ENCODE peak calls at places on chromosomes 11 and 22, in nine cellular contexts. One of them, this sample, is unnamed.

GRCh38 chr11:8049084-8049483 is 31.9 kb upstream of the TUB start:
- DNase-seq in brain microvascular endothelial cell: no peak
- DNase-seq in fibroblast of pulmonary artery: no peak
- DNase-seq in fibroblast of villous mesenchyme: no peak
- DNase-seq in AG04450: no peak
- DNase-seq in GM06990: no peak
- DNase-seq in lung: no peak
- DNase-seq in fibroblast of the aortic adventitia: no peak
- DNase-seq in BJ: no peak
- DNase-seq in this sample: no peak

GRCh38 chr11:13317293-13318080 is 39.9 kb downstream of the BMAL1 start:
- DNase-seq in AG04450: no peak
- DNase-seq in fibroblast of pulmonary artery: no peak
- DNase-seq in BJ: no peak
- DNase-seq in fibroblast of villous mesenchyme: peak; percentile 44
- DNase-seq in fibroblast of the aortic adventitia: no peak
- DNase-seq in GM06990: no peak
- DNase-seq in brain microvascular endothelial cell: no peak
- DNase-seq in lung: no peak
- DNase-seq in this sample: no peak

GRCh38 chr11:106457727-106458126 is 380.3 kb downstream of the AASDHPPT start:
- DNase-seq in AG04450: peak; percentile 33
- DNase-seq in fibroblast of villous mesenchyme: no peak
- DNase-seq in GM06990: no peak
- DNase-seq in BJ: peak; percentile 45
- DNase-seq in brain microvascular endothelial cell: peak; percentile 73
- DNase-seq in fibroblast of pulmonary artery: peak; percentile 80
- DNase-seq in fibroblast of the aortic adventitia: peak; percentile 71
- DNase-seq in lung: no peak
- DNase-seq in this sample: peak; percentile 74

GRCh38 chr22:32668254-32669094 is 133.0 kb upstream of the TIMP3 start:
- DNase-seq in GM06990: no peak
- DNase-seq in brain microvascular endothelial cell: no peak
- DNase-seq in BJ: no peak
- DNase-seq in fibroblast of the aortic adventitia: no peak
- DNase-seq in fibroblast of villous mesenchyme: no peak
- DNase-seq in lung: no peak
- DNase-seq in fibroblast of pulmonary artery: no peak
- DNase-seq in AG04450: no peak
- DNase-seq in this sample: no peak

GRCh38 chr11:25351091-25351803 is 854.4 kb downstream of the LUZP2 start:
- DNase-seq in fibroblast of villous mesenchyme: no peak
- DNase-seq in brain microvascular endothelial cell: no peak
- DNase-seq in fibroblast of the aortic adventitia: no peak
- DNase-seq in AG04450: no peak
- DNase-seq in fibroblast of pulmonary artery: no peak
- DNase-seq in BJ: no peak
- DNase-seq in GM06990: no peak
- DNase-seq in lung: no peak
- DNase-seq in this sample: no peak

GRCh38 chr11:95231881-95232605 is 1.0 kb upstream of the SESN3 start:
- DNase-seq in fibroblast of the aortic adventitia: peak; percentile 68
- DNase-seq in brain microvascular endothelial cell: peak; percentile 41
- DNase-seq in AG04450: no peak
- DNase-seq in fibroblast of villous mesenchyme: no peak
- DNase-seq in BJ: no peak
- DNase-seq in fibroblast of pulmonary artery: peak; percentile 45
- DNase-seq in lung: peak; percentile 64
- DNase-seq in GM06990: peak; percentile 85
- DNase-seq in this sample: peak; percentile 43

GRCh38 chr11:47186076-47186936 is at the start of gene PACSIN3:
- DNase-seq in brain microvascular endothelial cell: peak; percentile 15
- DNase-seq in fibroblast of villous mesenchyme: peak; percentile 52
- DNase-seq in fibroblast of pulmonary artery: peak; percentile 35
- DNase-seq in GM06990: peak; percentile 47
- DNase-seq in fibroblast of the aortic adventitia: no peak
- DNase-seq in lung: no peak
- DNase-seq in BJ: no peak
- DNase-seq in AG04450: no peak
- DNase-seq in this sample: no peak

GRCh38 chr11:101686514-101686913 is 102.7 kb upstream of the TRPC6 start:
- DNase-seq in fibroblast of the aortic adventitia: no peak
- DNase-seq in BJ: peak; percentile 19
- DNase-seq in AG04450: no peak
- DNase-seq in brain microvascular endothelial cell: peak; percentile 95
- DNase-seq in lung: no peak
- DNase-seq in fibroblast of villous mesenchyme: peak; percentile 64
- DNase-seq in GM06990: no peak
- DNase-seq in fibroblast of pulmonary artery: peak; percentile 79
- DNase-seq in this sample: peak; percentile 91

GRCh38 chr11:46336781-46337180 is 10.5 kb upstream of the DGKZ start:
- DNase-seq in fibroblast of villous mesenchyme: peak; percentile 95
- DNase-seq in brain microvascular endothelial cell: no peak
- DNase-seq in fibroblast of pulmonary artery: peak; percentile 49
- DNase-seq in BJ: no peak
- DNase-seq in AG04450: no peak
- DNase-seq in lung: no peak
- DNase-seq in fibroblast of the aortic adventitia: peak; percentile 23
- DNase-seq in GM06990: no peak
- DNase-seq in this sample: no peak

GRCh38 chr22:37379085-37379484 is 48.2 kb downstream of the ELFN2 start:
- DNase-seq in fibroblast of pulmonary artery: no peak
- DNase-seq in GM06990: no peak
- DNase-seq in brain microvascular endothelial cell: no peak
- DNase-seq in fibroblast of the aortic adventitia: no peak
- DNase-seq in AG04450: no peak
- DNase-seq in lung: no peak
- DNase-seq in BJ: no peak
- DNase-seq in fibroblast of villous mesenchyme: no peak
- DNase-seq in this sample: no peak

GRCh38 chr11:68370211-68371111 is 58.1 kb downstream of the LRP5 start:
- DNase-seq in AG04450: no peak
- DNase-seq in lung: no peak
- DNase-seq in brain microvascular endothelial cell: peak; percentile 31
- DNase-seq in fibroblast of villous mesenchyme: peak; percentile 55
- DNase-seq in fibroblast of pulmonary artery: no peak
- DNase-seq in GM06990: peak; percentile 77
- DNase-seq in BJ: no peak
- DNase-seq in fibroblast of the aortic adventitia: peak; percentile 15
- DNase-seq in this sample: peak; percentile 39

GRCh38 chr11:62544521-62545436 is 1.8 kb downstream of the AHNAK start:
- DNase-seq in lung: no peak
- DNase-seq in fibroblast of villous mesenchyme: no peak
- DNase-seq in AG04450: no peak
- DNase-seq in brain microvascular endothelial cell: no peak
- DNase-seq in GM06990: no peak
- DNase-seq in fibroblast of pulmonary artery: no peak
- DNase-seq in fibroblast of the aortic adventitia: peak; percentile 22
- DNase-seq in BJ: no peak
- DNase-seq in this sample: no peak

GRCh38 chr11:1008001-1008400 is 28.5 kb downstream of the MUC6 start:
- DNase-seq in BJ: no peak
- DNase-seq in lung: no peak
- DNase-seq in fibroblast of the aortic adventitia: no peak
- DNase-seq in fibroblast of pulmonary artery: no peak
- DNase-seq in GM06990: no peak
- DNase-seq in brain microvascular endothelial cell: no peak
- DNase-seq in fibroblast of villous mesenchyme: no peak
- DNase-seq in AG04450: no peak
- DNase-seq in this sample: no peak

GRCh38 chr22:35451602-35452001 is 51.7 kb downstream of the MCM5 start:
- DNase-seq in AG04450: no peak
- DNase-seq in fibroblast of villous mesenchyme: no peak
- DNase-seq in BJ: no peak
- DNase-seq in GM06990: no peak
- DNase-seq in fibroblast of the aortic adventitia: no peak
- DNase-seq in fibroblast of pulmonary artery: no peak
- DNase-seq in brain microvascular endothelial cell: no peak
- DNase-seq in lung: no peak
- DNase-seq in this sample: no peak

GRCh38 chr22:45579306-45579705 is 76.6 kb downstream of the FBLN1 start:
- DNase-seq in fibroblast of the aortic adventitia: no peak
- DNase-seq in fibroblast of villous mesenchyme: no peak
- DNase-seq in GM06990: no peak
- DNase-seq in fibroblast of pulmonary artery: no peak
- DNase-seq in brain microvascular endothelial cell: no peak
- DNase-seq in BJ: no peak
- DNase-seq in lung: no peak
- DNase-seq in AG04450: no peak
- DNase-seq in this sample: no peak

GRCh38 chr11:59680287-59681154 is 11.7 kb upstream of the PATL1 start:
- DNase-seq in fibroblast of villous mesenchyme: peak; percentile 94
- DNase-seq in GM06990: peak; percentile 30
- DNase-seq in fibroblast of the aortic adventitia: peak; percentile 87
- DNase-seq in fibroblast of pulmonary artery: peak; percentile 90
- DNase-seq in brain microvascular endothelial cell: peak; percentile 78
- DNase-seq in AG04450: peak; percentile 61
- DNase-seq in BJ: no peak
- DNase-seq in lung: peak; percentile 68
- DNase-seq in this sample: peak; percentile 92

GRCh38 chr11:109037856-109038780 is 373.2 kb downstream of the DDX10 start:
- DNase-seq in brain microvascular endothelial cell: peak; percentile 49
- DNase-seq in BJ: peak; percentile 27
- DNase-seq in fibroblast of the aortic adventitia: peak; percentile 97
- DNase-seq in fibroblast of villous mesenchyme: peak; percentile 44
- DNase-seq in fibroblast of pulmonary artery: peak; percentile 82
- DNase-seq in GM06990: no peak
- DNase-seq in AG04450: no peak
- DNase-seq in lung: no peak
- DNase-seq in this sample: peak; percentile 76

GRCh38 chr11:27626938-27627586 is 73.2 kb downstream of the BDNF start:
- DNase-seq in fibroblast of the aortic adventitia: no peak
- DNase-seq in brain microvascular endothelial cell: no peak
- DNase-seq in BJ: no peak
- DNase-seq in GM06990: no peak
- DNase-seq in fibroblast of pulmonary artery: no peak
- DNase-seq in AG04450: no peak
- DNase-seq in lung: no peak
- DNase-seq in fibroblast of villous mesenchyme: no peak
- DNase-seq in this sample: no peak

GRCh38 chr11:77395460-77396175 is 78.3 kb downstream of the PAK1 start:
- DNase-seq in fibroblast of pulmonary artery: no peak
- DNase-seq in brain microvascular endothelial cell: no peak
- DNase-seq in BJ: no peak
- DNase-seq in lung: no peak
- DNase-seq in GM06990: no peak
- DNase-seq in fibroblast of the aortic adventitia: no peak
- DNase-seq in AG04450: no peak
- DNase-seq in fibroblast of villous mesenchyme: no peak
- DNase-seq in this sample: no peak

GRCh38 chr11:27719575-27719925 is 19.3 kb upstream of the BDNF start:
- DNase-seq in BJ: no peak
- DNase-seq in fibroblast of pulmonary artery: no peak
- DNase-seq in AG04450: no peak
- DNase-seq in fibroblast of villous mesenchyme: no peak
- DNase-seq in brain microvascular endothelial cell: no peak
- DNase-seq in GM06990: no peak
- DNase-seq in fibroblast of the aortic adventitia: no peak
- DNase-seq in lung: no peak
- DNase-seq in this sample: no peak

GRCh38 chr11:75445315-75445953 is 12.4 kb upstream of the KLHL35 start:
- DNase-seq in fibroblast of pulmonary artery: peak; percentile 57
- DNase-seq in fibroblast of the aortic adventitia: peak; percentile 57
- DNase-seq in fibroblast of villous mesenchyme: peak; percentile 51
- DNase-seq in GM06990: peak; percentile 27
- DNase-seq in brain microvascular endothelial cell: peak; percentile 39
- DNase-seq in BJ: no peak
- DNase-seq in lung: peak; percentile 71
- DNase-seq in AG04450: no peak
- DNase-seq in this sample: peak; percentile 74

GRCh38 chr11:44484211-44484610 is 81.3 kb upstream of the CD82 start:
- DNase-seq in fibroblast of the aortic adventitia: peak; percentile 7
- DNase-seq in BJ: no peak
- DNase-seq in lung: no peak
- DNase-seq in brain microvascular endothelial cell: no peak
- DNase-seq in fibroblast of pulmonary artery: peak; percentile 30
- DNase-seq in fibroblast of villous mesenchyme: peak; percentile 13
- DNase-seq in AG04450: no peak
- DNase-seq in GM06990: no peak
- DNase-seq in this sample: peak; percentile 7
- TF ChIP-seq CTCF in fibroblast of the aortic adventitia: no peak
- TF ChIP-seq CTCF in BJ: peak; percentile 56
- TF ChIP-seq CTCF in lung: no peak
- TF ChIP-seq CTCF in brain microvascular endothelial cell: peak; percentile 60
- TF ChIP-seq CTCF in fibroblast of pulmonary artery: peak; percentile 40
- TF ChIP-seq CTCF in fibroblast of villous mesenchyme: peak; percentile 43
- TF ChIP-seq CTCF in AG04450: peak; percentile 39
- TF ChIP-seq CTCF in GM06990: peak; percentile 34
- TF ChIP-seq CTCF in this sample: peak; percentile 42

GRCh38 chr11:73875380-73875779 is 1.3 kb downstream of the COA4 start:
- DNase-seq in lung: no peak
- DNase-seq in fibroblast of the aortic adventitia: no peak
- DNase-seq in brain microvascular endothelial cell: no peak
- DNase-seq in BJ: no peak
- DNase-seq in GM06990: no peak
- DNase-seq in fibroblast of pulmonary artery: no peak
- DNase-seq in AG04450: no peak
- DNase-seq in fibroblast of villous mesenchyme: no peak
- DNase-seq in this sample: no peak
- H3K4me3 ChIP-seq in lung: no peak overlapping the region
- H3K4me3 ChIP-seq in fibroblast of the aortic adventitia: peak overlapping the region; percentile 95
- H3K4me3 ChIP-seq in brain microvascular endothelial cell: peak overlapping the region; percentile 87
- H3K4me3 ChIP-seq in BJ: peak overlapping the region; percentile 62
- H3K4me3 ChIP-seq in GM06990: peak overlapping the region; percentile 91
- H3K4me3 ChIP-seq in fibroblast of pulmonary artery: peak overlapping the region; percentile 97
- H3K4me3 ChIP-seq in AG04450: peak overlapping the region; percentile 96
- H3K4me3 ChIP-seq in fibroblast of villous mesenchyme: peak overlapping the region; percentile 91
- H3K4me3 ChIP-seq in this sample: peak overlapping the region; percentile 91

DNA sequence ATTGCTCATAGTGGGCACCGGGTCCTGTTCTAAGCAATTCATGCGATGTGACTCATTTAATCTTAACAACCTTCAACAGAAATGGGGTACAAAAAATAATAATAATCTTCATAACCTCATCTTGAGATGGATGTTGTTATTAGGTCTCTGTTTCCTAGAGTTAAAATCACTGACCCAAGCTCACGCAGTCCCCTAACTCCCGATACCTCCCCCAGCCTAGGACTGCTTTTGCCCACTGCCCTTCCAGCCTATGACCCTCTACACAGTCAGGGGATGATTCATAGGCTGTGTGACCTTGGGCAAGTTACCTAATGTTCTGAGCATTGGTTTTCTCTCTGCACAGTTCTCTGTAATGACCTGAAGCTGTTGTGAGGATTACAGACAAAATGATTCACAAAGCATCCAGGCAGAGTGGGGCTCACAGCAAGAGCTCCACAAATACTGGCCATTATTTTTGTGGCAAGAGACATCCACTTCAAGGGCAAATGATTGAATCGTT is 19.9 kb downstream of the MTFP1 start:
- DNase-seq in BJ: no peak
- DNase-seq in fibroblast of the aortic adventitia: no peak
- DNase-seq in fibroblast of pulmonary artery: no peak
- DNase-seq in lung: no peak
- DNase-seq in AG04450: no peak
- DNase-seq in fibroblast of villous mesenchyme: no peak
- DNase-seq in GM06990: no peak
- DNase-seq in brain microvascular endothelial cell: no peak
- DNase-seq in this sample: peak; percentile 72
- TF ChIP-seq CTCF in BJ: no peak
- TF ChIP-seq CTCF in fibroblast of the aortic adventitia: no peak
- TF ChIP-seq CTCF in fibroblast of pulmonary artery: no peak
- TF ChIP-seq CTCF in lung: no peak
- TF ChIP-seq CTCF in AG04450: no peak
- TF ChIP-seq CTCF in fibroblast of villous mesenchyme: no peak
- TF ChIP-seq CTCF in GM06990: no peak
- TF ChIP-seq CTCF in brain microvascular endothelial cell: no peak
- TF ChIP-seq CTCF in this sample: no peak

GRCh38 chr11:121237686-121238658 is 54.6 kb upstream of the SC5D start:
- DNase-seq in BJ: no peak
- DNase-seq in fibroblast of the aortic adventitia: peak; percentile 18
- DNase-seq in GM06990: peak; percentile 28
- DNase-seq in fibroblast of villous mesenchyme: peak; percentile 2
- DNase-seq in lung: no peak
- DNase-seq in fibroblast of pulmonary artery: peak; percentile 52
- DNase-seq in AG04450: no peak
- DNase-seq in brain microvascular endothelial cell: peak; percentile 20
- DNase-seq in this sample: no peak
- H3K4me3 ChIP-seq in BJ: no peak overlapping the region
- H3K4me3 ChIP-seq in fibroblast of the aortic adventitia: no peak overlapping the region
- H3K4me3 ChIP-seq in GM06990: peak overlapping the region; percentile 34
- H3K4me3 ChIP-seq in fibroblast of villous mesenchyme: no peak overlapping the region
- H3K4me3 ChIP-seq in lung: no peak overlapping the region
- H3K4me3 ChIP-seq in fibroblast of pulmonary artery: no peak overlapping the region
- H3K4me3 ChIP-seq in AG04450: no peak overlapping the region
- H3K4me3 ChIP-seq in brain microvascular endothelial cell: no peak overlapping the region
- H3K4me3 ChIP-seq in this sample: no peak overlapping the region